ENCODE peak calls at places on chromosomes 2 and 18, in six cellular contexts. L is GM23338, V is PC-3, S is hepatocyte, A is IMR-90, K is Karpas-422. Z is an unnamed sample.

GRCh38 chr2:48344441-48344756 is 185.6 kb upstream of the STON1 start:
- DNase-seq in L (no peak), V (no peak), S (no peak), A (no peak), K (no peak), Z (no peak)

GRCh38 chr2:100603945-100604633 is 41.3 kb downstream of the PDCL3 start:
- DNase-seq in L (peak), V (no peak), S (no peak), A (no peak), K (no peak), Z (no peak)

GRCh38 chr2:2567776-2568175 is 236.7 kb upstream of the MYT1L start:
- DNase-seq in L (no peak), V (no peak), S (no peak), A (no peak), K (no peak), Z (no peak)

GRCh38 chr2:144798019-144798418 is 278.1 kb upstream of the ZEB2 start:
- DNase-seq in L (no peak), V (no peak), S (no peak), A (no peak), K (no peak), Z (no peak)

GRCh38 chr2:72923833-72924352 is 6.6 kb downstream of the EMX1 start:
- DNase-seq in L (peak), V (no peak), S (peak), A (no peak), K (no peak), Z (no peak)

GRCh38 chr2:32798841-32799240 is 147.9 kb upstream of the LTBP1 start:
- DNase-seq in L (no peak), V (peak), S (no peak), A (peak), K (no peak), Z (no peak)

GRCh38 chr18:46641917-46642316 is 15.1 kb downstream of the LOXHD1 start:
- DNase-seq in L (no peak), V (no peak), S (no peak), A (no peak), K (no peak), Z (no peak)

GRCh38 chr2:7118606-7119503 is 201.6 kb downstream of the RNF144A start:
- DNase-seq in L (peak), V (peak), S (peak), A (peak), K (peak), Z (no peak)

GRCh38 chr18:24063121-24063731 is 48.7 kb downstream of the TTC39C start:
- DNase-seq in L (no peak), V (peak), S (no peak), A (peak), K (no peak), Z (no peak)

GRCh38 chr2:131055169-131056065 is 37.8 kb downstream of the FAM168B start:
- DNase-seq in L (no peak), V (no peak), S (no peak), A (peak), K (no peak), Z (no peak)

GRCh38 chr2:68282814-68283812 is 30.8 kb upstream of the PPP3R1 start:
- DNase-seq in L (peak), V (peak), S (peak), A (peak), K (peak), Z (no peak)

GRCh38 chr2:146038014-146038413 is 1518.1 kb upstream of the ZEB2 start:
- DNase-seq in L (no peak), V (no peak), S (no peak), A (no peak), K (no peak), Z (no peak)

GRCh38 chr2:68774569-68775271 is 40.1 kb downstream of the ARHGAP25 start:
- DNase-seq in L (no peak), V (no peak), S (no peak), A (peak), K (peak), Z (no peak)

GRCh38 chr2:12046641-12047040 is 300.2 kb downstream of the LPIN1 start:
- DNase-seq in L (peak), V (peak), S (no peak), A (peak), K (peak), Z (no peak)

GRCh38 chr2:159711562-159712193 is 628 bp upstream of the MARCHF7 start:
- DNase-seq in L (no peak), V (no peak), S (no peak), A (no peak), K (peak), Z (no peak)

GRCh38 chr2:107338059-107338458 is 452.1 kb upstream of the ST6GAL2 start:
- DNase-seq in L (no peak), V (no peak), S (no peak), A (no peak), K (no peak), Z (no peak)

GRCh38 chr2:54459037-54459441 is 2.9 kb downstream of the SPTBN1 start:
- DNase-seq in L (no peak), V (peak), S (no peak), A (peak), K (no peak), Z (no peak)

GRCh38 chr18:48445540-48445939 is 36.4 kb upstream of the ZBTB7C start:
- DNase-seq in L (peak), V (peak), S (peak), A (peak), K (peak), Z (no peak)

GRCh38 chr2:73836141-73836943 is 7.6 kb downstream of the STAMBP start:
- DNase-seq in L (no peak), V (no peak), S (no peak), A (no peak), K (no peak), Z (no peak)

GRCh38 chr18:25349131-25349925 is 2.6 kb downstream of the ZNF521 start:
- DNase-seq in L (peak), V (no peak), S (peak), A (peak), K (no peak), Z (no peak)

GRCh38 chr2:215751911-215752272 is 261.5 kb downstream of the MREG start:
- DNase-seq in L (no peak), V (no peak), S (no peak), A (no peak), K (no peak), Z (no peak)

GRCh38 chr2:234189786-234190185 is 139.3 kb downstream of the SPP2 start:
- DNase-seq in L (no peak), V (no peak), S (no peak), A (no peak), K (no peak), Z (no peak)

GRCh38 chr18:59659486-59660187 is 37.6 kb downstream of the CCBE1 start:
- DNase-seq in L (no peak), V (peak), S (no peak), A (peak), K (no peak), Z (no peak)

GRCh38 chr18:59657012-59657411 is 40.2 kb downstream of the CCBE1 start:
- DNase-seq in L (no peak), V (no peak), S (no peak), A (no peak), K (no peak), Z (no peak)

GRCh38 chr18:59656488-59656887 is 40.7 kb downstream of the CCBE1 start:
- DNase-seq in L (no peak), V (no peak), S (no peak), A (no peak), K (no peak), Z (no peak)

GRCh38 chr18:59651071-59651470 is 46.2 kb downstream of the CCBE1 start:
- DNase-seq in L (no peak), V (no peak), S (no peak), A (no peak), K (no peak), Z (no peak)

GRCh38 chr18:59655661-59656060 is 41.6 kb downstream of the CCBE1 start:
- DNase-seq in L (no peak), V (no peak), S (no peak), A (no peak), K (no peak), Z (no peak)
- H3K4me2 ChIP-seq in L (no peak), V (no peak), S (no peak), A (no peak), K (no peak), Z (no peak)

DNA sequence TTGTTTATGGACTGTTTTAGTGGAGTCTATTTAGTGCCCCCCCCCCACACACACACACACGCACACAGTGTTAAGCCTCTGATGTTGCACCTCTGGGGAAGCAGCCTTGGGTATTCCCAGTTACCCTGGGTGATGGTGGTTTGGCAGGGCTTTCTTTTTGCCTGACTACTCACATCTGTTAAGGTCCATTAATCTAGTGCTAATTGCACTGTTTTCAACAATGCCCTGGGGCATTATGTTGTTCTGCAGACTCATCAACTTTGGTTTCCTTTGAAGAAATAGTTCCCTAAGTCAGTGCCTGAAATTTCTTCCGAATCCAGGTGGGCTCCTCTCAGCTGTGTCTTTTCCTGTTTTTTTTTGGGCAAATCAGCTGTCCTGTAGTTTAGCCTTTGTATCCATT is 34.7 kb downstream of the SPOPL start:
- DNase-seq in L (peak), V (no peak), S (no peak), A (no peak), K (peak), Z (no peak)
- H3K4me2 ChIP-seq in L (peak), V (no peak), S (no peak), A (no peak), K (peak), Z (no peak)

DNA sequence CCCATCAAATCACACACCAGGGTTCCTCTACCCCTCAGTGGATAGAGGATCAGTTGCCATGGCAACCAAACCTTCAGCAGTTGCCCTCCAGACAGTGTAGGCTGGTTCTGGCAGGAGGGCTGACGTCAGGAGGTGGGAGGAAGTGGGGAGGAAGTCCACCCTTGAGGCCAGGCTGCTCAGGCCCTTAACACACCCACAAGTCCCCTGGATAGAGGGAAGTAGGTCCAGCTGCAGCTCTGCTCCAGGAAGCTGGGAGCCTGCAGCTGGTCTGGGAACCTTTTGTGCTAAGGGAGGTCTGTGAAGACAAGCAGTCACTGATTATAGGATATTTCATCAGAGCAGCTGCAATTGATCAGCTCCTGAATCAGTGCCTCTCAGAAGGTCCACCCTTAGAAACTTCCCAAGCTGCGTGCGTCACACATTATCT is 186.6 kb downstream of the MTX2 start:
- DNase-seq in L (peak), V (no peak), S (peak), A (peak), K (peak), Z (no peak)
- H3K4me2 ChIP-seq in L (no peak), V (no peak), S (no peak), A (no peak), K (peak), Z (no peak)

DNA sequence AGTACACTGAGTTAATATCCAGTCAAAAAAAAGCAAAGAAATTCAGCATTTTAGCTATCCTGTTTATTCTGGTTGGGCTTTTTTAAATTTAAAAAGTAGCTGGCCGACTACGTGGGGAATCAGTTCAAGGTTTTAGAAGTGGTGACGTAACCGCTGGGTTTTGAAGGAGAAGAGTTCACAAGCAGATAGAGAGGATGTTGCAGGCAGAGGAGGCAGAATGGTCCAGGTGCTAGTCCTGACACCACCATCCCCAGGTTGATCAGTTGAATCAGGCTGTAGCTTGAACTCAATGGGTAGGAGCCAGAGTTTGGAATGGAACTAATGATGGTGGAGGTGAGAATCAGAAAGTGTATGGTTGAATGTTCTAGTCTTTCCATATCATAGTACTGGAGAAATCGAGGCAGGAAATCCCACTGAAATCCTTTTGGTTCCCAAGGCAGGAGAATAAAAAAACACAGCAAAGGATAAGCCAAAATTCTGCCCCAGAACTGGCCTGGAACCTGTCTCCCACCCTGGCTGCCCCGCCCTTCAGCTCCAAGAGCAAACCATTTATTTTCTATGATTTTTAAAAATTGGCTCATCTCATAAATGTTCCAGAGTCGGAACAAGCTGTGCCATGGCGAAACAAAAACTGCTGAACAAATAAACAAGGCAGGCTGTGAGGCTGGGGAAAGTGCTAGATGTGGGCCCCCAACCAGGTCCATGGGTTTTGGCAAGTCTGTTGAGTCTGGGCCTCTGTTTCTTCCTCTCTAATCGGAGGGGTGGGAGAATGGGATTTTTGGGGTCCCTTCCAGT is 44.0 kb downstream of the SLC4A1AP start:
- DNase-seq in L (no peak), V (no peak), S (no peak), A (no peak), K (no peak), Z (no peak)
- H3K4me2 ChIP-seq in L (no peak), V (no peak), S (no peak), A (no peak), K (no peak), Z (no peak)

GRCh38 chr2:109494351-109494750 is 119.4 kb downstream of the SEPTIN10 start:
- DNase-seq in L (no peak), V (no peak), S (no peak), A (no peak), K (no peak), Z (no peak)
- H3K4me2 ChIP-seq in L (no peak), V (no peak), S (no peak), A (no peak), K (no peak), Z (no peak)